ENCODE peak calls at places on chromosomes 6 and 20, in five cellular contexts. S is foreskin fibroblast; U is activated CD4-positive, CD25-positive, alpha-beta regulatory T cell; P is brain microvascular endothelial cell; L is T-helper 1 cell. J is an unnamed sample.

GRCh38 chr6:143579703-143580102 is 68.2 kb upstream of the FUCA2 start:
- DNase-seq in S (peak), P (peak), L (no peak), U (no peak), J (peak)

GRCh38 chr6:72787521-72788031 is 165.7 kb downstream of the KCNQ5 start:
- DNase-seq in S (peak), L (no peak), U (no peak), P (peak), J (peak)

GRCh38 chr20:49452011-49452482 is 30.4 kb downstream of the KCNB1 start:
- DNase-seq in P (no peak), U (no peak), L (no peak), S (peak), J (peak)

GRCh38 chr6:143270026-143270425 is 180.5 kb downstream of the ADAT2 start:
- DNase-seq in P (peak), L (no peak), U (no peak), S (peak), J (peak)

GRCh38 chr20:56359212-56360132 is 698 bp downstream of the FAM210B start:
- DNase-seq in L (no peak), P (peak), S (peak), U (no peak), J (peak)

GRCh38 chr20:23514848-23515247 is 23.9 kb downstream of the CST8 start:
- DNase-seq in P (no peak), U (no peak), L (no peak), S (no peak), J (no peak)

GRCh38 chr6:134850906-134851305 is 99.0 kb downstream of the ALDH8A1 start:
- DNase-seq in U (no peak), P (peak), L (no peak), S (peak), J (no peak)

GRCh38 chr6:170083236-170084051 is 207.4 kb downstream of the DLL1 start:
- DNase-seq in P (no peak), L (no peak), S (no peak), U (no peak), J (peak)

GRCh38 chr6:15907914-15908518 is 220.9 kb upstream of the MYLIP start:
- DNase-seq in U (no peak), L (no peak), P (no peak), S (no peak), J (no peak)

GRCh38 chr20:18743665-18744440 is 69.7 kb upstream of the SCP2D1 start:
- DNase-seq in L (no peak), P (no peak), S (peak), U (no peak), J (no peak)

GRCh38 chr20:26209171-26209941 is 512.7 kb upstream of the ZNF337 start:
- DNase-seq in S (peak), P (no peak), L (peak), U (no peak), J (no peak)

GRCh38 chr6:134309227-134309626 is 8.7 kb downstream of the SGK1 start:
- DNase-seq in L (no peak), U (no peak), P (no peak), S (no peak), J (no peak)

GRCh38 chr20:37564388-37565133 is 36.9 kb upstream of the BLCAP start:
- DNase-seq in L (peak), U (no peak), S (peak), P (peak), J (peak)

GRCh38 chr6:32945106-32945761 is 4.4 kb upstream of the HLA-DMB start:
- DNase-seq in L (no peak), P (no peak), U (no peak), S (peak), J (peak)

GRCh38 chr20:59082981-59083380 is 40.4 kb upstream of the PRELID3B start:
- DNase-seq in L (no peak), U (no peak), S (peak), P (peak), J (peak)

GRCh38 chr6:109686566-109686965 is 4.4 kb downstream of the AK9 start:
- DNase-seq in P (no peak), S (peak), U (no peak), L (no peak), J (no peak)

GRCh38 chr6:108106261-108106660 is 31.7 kb upstream of the OSTM1 start:
- DNase-seq in L (no peak), S (no peak), P (no peak), U (no peak), J (no peak)

J was measured in Daoy.